ENCODE peak calls at places on chromosomes 2 and 18, in six cellular contexts. T is gastrocnemius medialis, Y is hepatocyte, A is MM.1S, W is Caco-2, E is spleen. B is an unnamed sample. For H3K4me1, the result is how much of the 10 kb centered on the place peaks cover.

GRCh38 chr2:81658227-81658626 is 1353.7 kb upstream of the LRRTM1 start:
- DNase-seq in T (no peak), Y (no peak), A (no peak), W (no peak), E (no peak), B (no peak)

GRCh38 chr2:162327134-162327769 is 8.8 kb upstream of the IFIH1 start:
- DNase-seq in T (no peak), Y (peak), A (no peak), W (no peak), E (no peak), B (no peak)

GRCh38 chr2:144645055-144645778 is 125.3 kb upstream of the ZEB2 start:
- DNase-seq in T (no peak), Y (no peak), A (no peak), W (no peak), E (no peak), B (no peak)

GRCh38 chr2:179602452-179602851 is 259.0 kb downstream of the ZNF385B start:
- DNase-seq in T (no peak), Y (no peak), A (no peak), W (no peak), E (no peak), B (no peak)

GRCh38 chr2:54927085-54927750 is 123.0 kb downstream of the RTN4 start:
- DNase-seq in T (peak), Y (no peak), A (no peak), W (no peak), E (no peak), B (no peak)

GRCh38 chr2:72920317-72921087 is 3.2 kb downstream of the EMX1 start:
- DNase-seq in T (peak), Y (peak), A (no peak), W (no peak), E (no peak), B (peak)

GRCh38 chr18:76764296-76764901 is 58.0 kb upstream of the ZNF236 start:
- DNase-seq in T (no peak), Y (no peak), A (no peak), W (no peak), E (no peak), B (no peak)

GRCh38 chr2:182404102-182404501 is 22.7 kb downstream of the PDE1A start:
- DNase-seq in T (no peak), Y (no peak), A (no peak), W (no peak), E (no peak), B (peak)

GRCh38 chr2:233353769-233354499 is at the start of gene DGKD:
- DNase-seq in T (peak), Y (peak), A (peak), W (peak), E (peak), B (peak)

GRCh38 chr18:32209685-32210445 is 20.0 kb downstream of the MEP1B start:
- DNase-seq in T (no peak), Y (no peak), A (no peak), W (no peak), E (no peak), B (no peak)

GRCh38 chr2:26526105-26526504 is 48.2 kb upstream of the OTOF start:
- DNase-seq in T (no peak), Y (no peak), A (no peak), W (no peak), E (no peak), B (no peak)

GRCh38 chr18:48931680-48932461 is 18.9 kb downstream of the SMAD7 start:
- DNase-seq in T (no peak), Y (no peak), A (peak), W (no peak), E (no peak), B (peak)

GRCh38 chr2:60558536-60558935 is 5.1 kb upstream of the BCL11A start:
- DNase-seq in T (no peak), Y (no peak), A (no peak), W (no peak), E (no peak), B (no peak)

GRCh38 chr2:135259116-135259515 is 207.0 kb downstream of the RAB3GAP1 start:
- DNase-seq in T (no peak), Y (no peak), A (no peak), W (no peak), E (no peak), B (no peak)

GRCh38 chr2:238875161-238875530 is 27.3 kb downstream of the TWIST2 start:
- DNase-seq in T (no peak), Y (no peak), A (no peak), W (no peak), E (peak), B (peak)

GRCh38 chr2:26754972-26755670 is 9.0 kb upstream of the SLC35F6 start:
- DNase-seq in T (no peak), Y (no peak), A (no peak), W (no peak), E (no peak), B (no peak)

GRCh38 chr2:58939388-58939787 is 698.3 kb upstream of the FANCL start:
- DNase-seq in T (no peak), Y (no peak), A (no peak), W (no peak), E (no peak), B (no peak)

GRCh38 chr2:238423561-238424312 is 3.0 kb upstream of the ASB1 start:
- DNase-seq in T (no peak), Y (no peak), A (no peak), W (no peak), E (no peak), B (no peak)

GRCh38 chr2:235675678-235676535 is 182.1 kb downstream of the AGAP1 start:
- DNase-seq in T (no peak), Y (no peak), A (no peak), W (no peak), E (no peak), B (no peak)

GRCh38 chr2:119255760-119256573 is 32.3 kb downstream of the STEAP3 start:
- DNase-seq in T (no peak), Y (peak), A (no peak), W (no peak), E (no peak), B (peak)

GRCh38 chr2:60560734-60561649 is 7.5 kb upstream of the BCL11A start:
- DNase-seq in T (no peak), Y (peak), A (peak), W (no peak), E (no peak), B (peak)

GRCh38 chr18:70920840-70921374 is 632.1 kb downstream of the SOCS6 start:
- DNase-seq in T (no peak), Y (no peak), A (no peak), W (no peak), E (no peak), B (no peak)

GRCh38 chr18:28112056-28112470 is 64.9 kb downstream of the CDH2 start:
- DNase-seq in T (no peak), Y (peak), A (no peak), W (no peak), E (no peak), B (no peak)
- H3K4me1 ChIP-seq in T (under half), Y (half or more), A (under half), W (under half), E (under half), B (under half)

DNA sequence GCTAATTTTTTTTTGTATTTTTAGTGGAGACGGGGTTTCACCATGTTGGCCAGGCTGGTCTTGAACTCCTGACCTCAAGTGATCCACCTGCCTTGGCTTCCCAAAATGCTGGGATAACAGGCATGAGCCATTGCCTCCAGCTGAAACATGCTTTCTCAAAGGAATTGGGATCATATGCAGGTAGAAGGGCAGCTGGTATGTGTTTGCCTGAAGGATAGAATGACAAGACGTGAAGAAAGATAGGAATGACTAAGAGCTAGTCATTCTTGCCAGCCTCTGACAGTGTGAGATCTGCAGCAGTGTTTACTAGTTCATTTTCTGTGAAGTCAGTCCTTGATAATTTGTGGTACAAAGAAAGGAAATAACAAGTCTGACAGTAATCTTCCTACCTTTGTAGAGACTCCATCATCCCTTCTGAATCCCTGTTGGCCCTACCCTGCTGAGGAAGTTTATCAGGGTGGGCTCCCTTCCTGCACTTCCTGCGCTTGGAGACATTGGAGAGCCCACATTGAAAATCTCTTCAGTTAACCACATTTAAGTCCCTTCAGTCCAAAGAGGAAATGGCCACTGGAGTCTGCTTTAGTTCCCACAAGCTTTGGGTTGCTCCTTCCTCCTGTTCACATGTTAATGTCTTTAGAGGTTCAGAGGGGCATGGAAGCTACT is 14.7 kb downstream of the CFLAR start:
- DNase-seq in T (peak), Y (no peak), A (no peak), W (no peak), E (no peak), B (no peak)
- H3K4me1 ChIP-seq in T (half or more), Y (under half), A (half or more), W (half or more), E (half or more), B (under half)

GRCh38 chr2:46067501-46068292 is 229.5 kb upstream of the EPAS1 start:
- DNase-seq in T (no peak), Y (peak), A (no peak), W (no peak), E (no peak), B (peak)

GRCh38 chr2:46066591-46066990 is 230.6 kb upstream of the EPAS1 start:
- DNase-seq in T (no peak), Y (no peak), A (no peak), W (no peak), E (no peak), B (no peak)

GRCh38 chr2:46064396-46064795 is 232.8 kb upstream of the EPAS1 start:
- DNase-seq in T (no peak), Y (no peak), A (no peak), W (no peak), E (no peak), B (no peak)

GRCh38 chr2:46065152-46065551 is 232.1 kb upstream of the EPAS1 start:
- DNase-seq in T (no peak), Y (peak), A (no peak), W (no peak), E (no peak), B (no peak)

GRCh38 chr2:46066116-46066515 is 231.1 kb upstream of the EPAS1 start:
- DNase-seq in T (no peak), Y (no peak), A (no peak), W (no peak), E (no peak), B (no peak)
- H3K4me1 ChIP-seq in T (under half), Y (under half), A (under half), W (under half), E (under half), B (under half)

DNA sequence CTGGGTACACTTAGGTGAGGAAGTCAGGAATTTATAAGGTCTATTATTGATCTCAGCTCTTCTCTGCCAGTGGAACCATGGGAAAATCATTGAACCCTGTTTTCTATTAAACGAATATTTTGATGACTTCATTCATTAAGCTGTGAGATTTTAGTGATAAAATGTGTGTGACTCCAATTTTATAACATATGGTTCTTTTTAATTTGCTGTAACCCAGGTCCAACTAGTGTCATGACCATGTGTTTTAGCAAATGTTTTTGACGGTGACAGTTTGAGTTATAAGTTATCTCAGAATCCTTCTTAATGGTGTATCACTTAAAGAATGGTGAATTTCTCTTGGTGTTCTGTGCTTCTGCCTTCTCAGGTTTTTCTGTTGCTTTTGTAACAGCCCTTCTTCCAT is 213.1 kb downstream of the MCFD2 start:
- DNase-seq in T (no peak), Y (no peak), A (no peak), W (no peak), E (no peak), B (no peak)
- H3K4me1 ChIP-seq in T (half or more), Y (under half), A (under half), W (under half), E (under half), B (under half)

GRCh38 chr2:8309131-8309530 is 372.7 kb upstream of the ID2 start:
- DNase-seq in T (no peak), Y (no peak), A (no peak), W (no peak), E (no peak), B (no peak)
- H3K4me1 ChIP-seq in T (under half), Y (under half), A (under half), W (under half), E (under half), B (under half)

GRCh38 chr18:9949861-9950260 is 36.0 kb downstream of the VAPA start:
- DNase-seq in T (no peak), Y (no peak), A (no peak), W (no peak), E (no peak), B (no peak)

GRCh38 chr18:9950289-9951016 is 36.6 kb downstream of the VAPA start:
- DNase-seq in T (no peak), Y (no peak), A (no peak), W (no peak), E (no peak), B (peak)

GRCh38 chr18:9952633-9953416 is 39.0 kb downstream of the VAPA start:
- DNase-seq in T (no peak), Y (no peak), A (no peak), W (no peak), E (no peak), B (no peak)

GRCh38 chr18:9949315-9949714 is 35.5 kb downstream of the VAPA start:
- DNase-seq in T (no peak), Y (no peak), A (no peak), W (no peak), E (no peak), B (no peak)

GRCh38 chr18:9951022-9951859 is 37.4 kb downstream of the VAPA start:
- DNase-seq in T (no peak), Y (peak), A (peak), W (peak), E (no peak), B (peak)
- H3K4me1 ChIP-seq in T (under half), Y (under half), A (under half), W (under half), E (under half), B (under half)

GRCh38 chr2:101801496-101801895 is 104.0 kb downstream of the MAP4K4 start:
- DNase-seq in T (peak), Y (no peak), A (no peak), W (no peak), E (no peak), B (no peak)
- H3K4me1 ChIP-seq in T (under half), Y (under half), A (under half), W (under half), E (under half), B (under half)

DNA sequence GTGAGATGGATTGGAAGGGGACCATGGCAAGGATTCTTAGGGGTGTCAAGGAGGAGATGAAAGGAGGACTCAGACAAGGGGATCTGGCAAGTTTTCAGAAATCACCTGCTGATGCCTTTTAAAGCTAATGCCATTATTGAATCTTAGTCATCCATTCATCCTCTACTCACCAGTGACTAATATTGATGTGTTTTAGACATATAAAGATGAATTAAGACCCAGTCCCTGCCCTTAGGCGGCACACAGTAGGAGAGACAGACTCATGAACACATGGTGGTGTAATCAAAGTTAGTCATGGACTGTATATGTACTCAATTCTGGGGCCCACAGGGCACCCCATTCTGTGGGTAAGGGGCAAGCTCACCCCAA is 56.5 kb upstream of the ATL2 start:
- DNase-seq in T (no peak), Y (no peak), A (no peak), W (no peak), E (no peak), B (no peak)
- H3K4me1 ChIP-seq in T (under half), Y (under half), A (under half), W (under half), E (under half), B (under half)

DNA sequence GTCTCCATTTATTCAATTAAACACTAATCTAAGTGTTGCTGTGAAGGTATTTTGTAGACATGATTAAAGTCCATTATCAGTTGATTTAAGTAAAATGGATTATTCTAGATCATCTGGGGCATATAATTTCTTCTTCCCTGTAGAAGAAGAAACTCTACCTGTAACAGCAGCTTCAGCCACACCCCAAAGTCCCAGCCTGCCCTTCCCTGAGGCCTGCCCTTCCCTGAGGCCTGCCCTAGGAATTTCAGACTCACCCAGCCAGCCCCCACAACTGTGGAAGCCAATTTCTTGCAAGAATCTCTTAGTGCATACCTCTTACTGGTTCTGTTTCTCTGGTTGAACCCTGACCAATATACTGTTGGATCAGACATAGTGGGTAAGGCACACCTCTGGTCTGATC is 13.4 kb upstream of the LAPTM4A start:
- DNase-seq in T (no peak), Y (no peak), A (no peak), W (no peak), E (no peak), B (no peak)
- H3K4me1 ChIP-seq in T (under half), Y (under half), A (under half), W (under half), E (under half), B (under half)

GRCh38 chr2:152466041-152466440 is 131.1 kb downstream of the FMNL2 start:
- DNase-seq in T (peak), Y (peak), A (no peak), W (no peak), E (no peak), B (no peak)
- H3K4me1 ChIP-seq in T (half or more), Y (under half), A (under half), W (under half), E (under half), B (half or more)